ENCODE peak calls at places on chromosomes 13 and 19, in six cellular contexts. F is thyroid gland; C is foreskin fibroblast; I is natural killer cell; P is choroid plexus epithelial cell; D is CD4-positive, alpha-beta T cell. J is an unnamed sample.

GRCh38 chr19:40521276-40521675 is 54.5 kb downstream of the SPTBN4 start:
- DNase-seq in D (no peak), C (no peak), P (peak; percentile 53), I (no peak), F (no peak), J (no peak)

GRCh38 chr19:13022859-13023636 is 27.8 kb downstream of the NFIX start:
- DNase-seq in I (no peak), C (peak; percentile 94), F (peak; percentile 93), D (no peak), P (peak; percentile 93), J (no peak)

GRCh38 chr19:33040994-33041827 is 23.5 kb downstream of the RHPN2 start:
- DNase-seq in C (peak; percentile 12), P (peak; percentile 26), D (no peak), F (no peak), I (no peak), J (no peak)

GRCh38 chr13:50078512-50079277 is 63.5 kb downstream of the KCNRG start:
- DNase-seq in C (no peak), D (no peak), P (no peak), I (no peak), F (no peak), J (no peak)

GRCh38 chr13:25375727-25376358 is 4.1 kb downstream of the ATP8A2 start:
- DNase-seq in I (no peak), D (no peak), P (peak; percentile 65), C (peak; percentile 10), F (peak; percentile 10), J (no peak)

GRCh38 chr13:40087021-40088002 is 431.9 kb downstream of the COG6 start:
- DNase-seq in I (no peak), C (no peak), D (no peak), F (peak; percentile 29), P (no peak), J (no peak)

GRCh38 chr13:29452773-29453574 is 142.5 kb downstream of the SLC7A1 start:
- DNase-seq in D (no peak), F (no peak), C (no peak), P (no peak), I (no peak), J (no peak)

GRCh38 chr13:39347926-39348901 is 254.8 kb downstream of the LHFPL6 start:
- DNase-seq in D (no peak), C (no peak), I (no peak), F (peak; percentile 2), P (peak; percentile 74), J (no peak)

GRCh38 chr13:30608364-30608763 is 9.4 kb upstream of the USPL1 start:
- DNase-seq in D (no peak), F (no peak), P (peak; percentile 12), C (no peak), I (no peak), J (no peak)
- TF ChIP-seq CTCF in D (no peak), F (no peak), P (no peak), C (no peak), I (no peak), J (no peak)

GRCh38 chr19:50313812-50314536 is 15.2 kb downstream of the KCNC3 start:
- DNase-seq in C (no peak), D (no peak), P (no peak), I (no peak), F (peak; percentile 78), J (no peak)
- TF ChIP-seq CTCF in C (no peak), D (no peak), P (no peak), I (no peak), F (no peak), J (no peak)

DNA sequence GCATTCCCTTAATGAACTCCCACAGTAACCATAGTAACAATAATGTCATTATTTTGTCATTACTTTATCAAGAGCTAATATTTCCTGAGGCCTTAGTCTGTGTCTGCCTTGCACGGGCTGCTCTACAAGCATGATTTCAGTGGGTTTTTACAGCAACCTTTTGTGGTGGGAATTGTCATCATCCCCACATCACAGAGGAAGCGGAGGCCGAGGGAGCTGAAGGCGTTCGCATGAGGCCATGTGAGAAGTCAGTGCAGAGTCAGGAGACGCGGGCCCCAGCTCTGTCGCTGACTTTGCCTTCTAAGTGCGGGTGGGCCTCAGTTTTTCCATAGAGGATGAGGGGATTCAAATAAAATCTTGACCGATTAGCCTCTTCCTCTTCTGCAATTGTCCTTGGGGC is 2.4 kb downstream of the KRTDAP start:
- DNase-seq in P (no peak), F (no peak), C (no peak), I (no peak), D (no peak), J (no peak)
- TF ChIP-seq CTCF in P (no peak), F (no peak), C (no peak), I (no peak), D (no peak), J (no peak)

DNA sequence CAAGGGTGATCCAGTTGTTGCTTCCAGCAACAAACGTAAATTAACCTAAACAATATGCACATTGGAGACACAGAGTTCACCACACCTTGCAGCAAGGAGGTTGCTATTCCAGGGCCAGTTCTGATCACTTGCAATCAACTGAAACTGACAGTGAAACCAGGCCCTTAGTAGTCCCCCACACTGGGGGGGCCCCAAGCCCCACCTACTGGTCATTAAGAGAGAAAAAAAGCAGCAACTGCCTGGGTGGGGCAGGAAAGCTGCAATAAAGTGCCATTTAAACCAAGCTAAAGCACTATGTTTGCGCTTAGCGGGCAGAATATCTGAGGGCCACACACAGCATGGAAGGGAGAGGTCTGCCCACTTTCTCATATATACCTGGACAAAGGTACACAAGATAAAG is 51.5 kb downstream of the ATP7B start:
- DNase-seq in P (no peak), C (no peak), D (no peak), F (no peak), I (no peak), J (no peak)
- TF ChIP-seq CTCF in P (no peak), C (no peak), D (no peak), F (no peak), I (no peak), J (no peak)

GRCh38 chr13:44967656-44968451 is 21.4 kb downstream of the NUFIP1 start:
- DNase-seq in I (no peak), C (no peak), D (no peak), F (no peak), P (peak; percentile 72), J (no peak)
- TF ChIP-seq CTCF in I (no peak), C (peak; percentile 18), D (no peak), F (no peak), P (peak; percentile 61), J (no peak)

GRCh38 chr19:18128805-18129204 is 24.2 kb upstream of the PIK3R2 start:
- DNase-seq in P (no peak), D (no peak), I (no peak), C (no peak), F (no peak), J (no peak)

GRCh38 chr19:18126097-18126496 is 26.9 kb upstream of the PIK3R2 start:
- DNase-seq in I (no peak), P (no peak), C (no peak), D (no peak), F (no peak), J (no peak)

GRCh38 chr19:18131841-18132596 is 20.9 kb upstream of the PIK3R2 start:
- DNase-seq in C (no peak), D (no peak), F (no peak), I (no peak), P (no peak), J (no peak)

GRCh38 chr19:18130523-18131242 is 22.3 kb upstream of the PIK3R2 start:
- DNase-seq in I (no peak), D (no peak), F (no peak), P (no peak), C (no peak), J (no peak)

DNA sequence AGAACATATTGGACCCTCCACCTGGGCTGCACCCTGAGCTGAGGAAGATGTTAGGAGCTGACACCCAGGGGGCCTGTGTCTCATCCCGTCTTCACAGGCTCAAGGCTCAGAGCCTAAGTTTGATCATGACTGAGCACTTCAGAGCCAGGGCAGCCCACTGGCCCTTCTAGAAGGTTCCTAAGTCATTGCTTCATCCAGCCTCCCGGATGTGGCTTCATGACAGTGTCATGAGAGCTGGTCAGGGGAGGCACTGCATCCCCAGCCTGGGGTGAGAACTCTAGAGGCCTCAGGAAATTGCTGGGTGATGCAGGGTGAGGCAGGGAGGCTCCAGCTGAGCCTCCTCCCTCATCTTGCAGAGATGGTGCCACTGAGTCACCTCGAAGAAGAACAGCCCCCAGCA is 24.9 kb upstream of the PIK3R2 start:
- DNase-seq in P (peak; percentile 30), C (peak; percentile 47), D (no peak), F (no peak), I (no peak), J (no peak)
- TF ChIP-seq CTCF in P (no peak), C (no peak), D (no peak), F (no peak), I (no peak), J (no peak)

DNA sequence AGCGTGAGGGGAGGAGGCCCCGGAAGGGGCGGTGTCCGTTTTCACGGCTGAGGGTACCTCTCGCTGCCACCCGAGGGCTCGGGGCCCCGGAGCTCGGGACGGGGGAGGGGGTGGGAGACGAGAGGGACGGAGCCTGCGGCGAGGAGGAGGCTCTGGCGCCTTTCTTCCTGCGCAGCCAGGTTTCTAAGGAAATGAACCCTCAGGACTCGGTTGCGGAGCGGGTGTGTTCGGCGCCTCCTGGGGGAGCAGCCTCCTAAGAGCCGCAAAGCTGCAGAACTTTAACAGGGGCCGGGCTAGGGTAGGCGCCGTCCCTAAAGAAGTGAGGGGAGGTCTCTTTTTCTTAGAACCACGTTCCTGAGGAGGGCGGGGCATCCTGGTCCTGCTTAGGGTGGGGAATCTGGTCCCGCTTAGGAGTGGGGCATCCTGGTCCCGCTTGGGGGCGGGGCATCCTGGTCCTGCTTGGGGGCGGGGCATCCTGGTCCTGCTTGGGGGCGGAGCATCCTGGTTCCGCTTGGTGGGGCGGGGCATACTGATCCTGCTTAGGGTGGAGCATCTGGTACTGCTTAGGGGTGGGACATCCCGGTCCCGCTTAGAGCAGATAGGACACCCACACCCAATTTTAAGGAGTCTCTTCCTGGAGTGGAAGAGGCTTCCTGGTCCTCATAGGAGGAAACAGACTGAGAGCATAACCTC is 6.2 kb downstream of the SYT5 start:
- DNase-seq in I (no peak), P (peak; percentile 59), D (no peak), F (no peak), C (peak; percentile 81), J (no peak)
- TF ChIP-seq CTCF in I (no peak), P (peak; percentile 32), D (no peak), F (no peak), C (no peak), J (no peak)

DNA sequence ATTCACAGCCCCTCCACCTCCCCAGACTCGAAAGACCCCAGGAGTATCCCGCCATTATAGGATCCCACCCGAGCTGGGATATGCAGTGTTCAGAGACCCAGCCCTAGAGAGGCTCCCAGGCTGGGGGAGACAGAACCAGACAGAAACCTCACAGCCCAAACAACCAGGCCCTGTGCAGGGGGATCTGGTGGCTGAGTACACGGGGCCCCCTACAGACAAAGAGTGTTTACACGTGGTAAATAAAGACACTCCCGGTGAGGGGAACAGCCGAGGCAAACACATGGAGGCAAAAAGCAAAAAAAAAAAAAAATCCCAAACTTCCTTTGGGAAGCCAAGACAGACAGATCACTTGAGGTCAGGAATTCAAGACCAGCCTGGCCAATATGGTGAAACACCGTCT is 25.1 kb downstream of the TINCR start:
- DNase-seq in I (no peak), D (no peak), F (no peak), C (no peak), P (peak; percentile 10), J (no peak)
- TF ChIP-seq CTCF in I (no peak), D (no peak), F (no peak), C (no peak), P (peak; percentile 19), J (no peak)

J was measured in activated B cell treated with CpG ODN at 0.5 μM for 24 hours.